ENCODE peak calls at places on chromosomes 4 and X, in seven cellular contexts. X is mucosa of descending colon; N is fibroblast of lung; B is activated CD8-positive, alpha-beta memory T cell treated with anti-CD3 and anti-CD28 coated beads, Interleukin-2, amount 50 U/mL, for 48 hours; U is pons; W is psoas muscle; F is HTR-8/SVneo. C is an unnamed sample.

GRCh38 chrX:111560801-111561200 is 49.4 kb downstream of the SERTM2 start:
- DNase-seq in X (no peak), N (no peak), B (no peak), U (no peak), W (no peak), F (no peak), C (no peak)

GRCh38 chr4:98658287-98659105 is at the start of gene TSPAN5:
- DNase-seq in X (peak), N (peak), B (peak), U (peak), W (peak), F (peak), C (peak)

GRCh38 chr4:124710911-124711310 is 1.6 kb downstream of the ANKRD50 start:
- DNase-seq in X (peak), N (peak), B (no peak), U (peak), W (peak), F (no peak), C (peak)

GRCh38 chrX:56726609-56727008 is 2.4 kb upstream of the NBDY start:
- DNase-seq in X (peak), N (peak), B (no peak), U (peak), W (no peak), F (no peak), C (peak)

GRCh38 chr4:74671074-74671698 is 123.1 kb downstream of the BTC start:
- DNase-seq in X (peak), N (peak), B (no peak), U (peak), W (no peak), F (peak), C (peak)

GRCh38 chr4:34636623-34637022 is 1607.7 kb downstream of the ARAP2 start:
- DNase-seq in X (no peak), N (no peak), B (no peak), U (no peak), W (no peak), F (no peak), C (no peak)

GRCh38 chr4:19486400-19486799 is 765.3 kb upstream of the SLIT2 start:
- DNase-seq in X (no peak), N (no peak), B (no peak), U (no peak), W (no peak), F (peak), C (no peak)

GRCh38 chr4:38180456-38180855 is 220.3 kb downstream of the PTTG2 start:
- DNase-seq in X (no peak), N (no peak), B (no peak), U (no peak), W (no peak), F (no peak), C (no peak)

GRCh38 chrX:16745659-16746058 is 26.2 kb downstream of the SYAP1 start:
- DNase-seq in X (no peak), N (no peak), B (no peak), U (no peak), W (no peak), F (no peak), C (no peak)

GRCh38 chr4:108171541-108172230 is 3.0 kb upstream of the LEF1 start:
- DNase-seq in X (no peak), N (peak), B (peak), U (no peak), W (no peak), F (no peak), C (no peak)

GRCh38 chr4:169234137-169234855 is 36.5 kb downstream of the SH3RF1 start:
- DNase-seq in X (no peak), N (peak), B (no peak), U (no peak), W (no peak), F (no peak), C (no peak)

GRCh38 chr4:7391637-7392437 is 42.9 kb downstream of the PSAPL1 start:
- DNase-seq in X (no peak), N (no peak), B (peak), U (no peak), W (no peak), F (no peak), C (no peak)

GRCh38 chr4:11218692-11219091 is 210.0 kb downstream of the HS3ST1 start:
- DNase-seq in X (no peak), N (no peak), B (no peak), U (no peak), W (no peak), F (no peak), C (no peak)

GRCh38 chr4:87213425-87213824 is 7.0 kb downstream of the KLHL8 start:
- DNase-seq in X (no peak), N (no peak), B (no peak), U (no peak), W (no peak), F (no peak), C (peak)

GRCh38 chr4:102774254-102774653 is 13.5 kb upstream of the MANBA start:
- DNase-seq in X (no peak), N (no peak), B (no peak), U (no peak), W (no peak), F (no peak), C (no peak)

GRCh38 chr4:84495448-84496221 is 3.5 kb downstream of the NKX6-1 start:
- DNase-seq in X (no peak), N (no peak), B (no peak), U (no peak), W (no peak), F (no peak), C (no peak)

GRCh38 chr4:26220704-26221103 is 100.1 kb upstream of the RBPJ start:
- DNase-seq in X (no peak), N (peak), B (no peak), U (no peak), W (no peak), F (peak), C (peak)

GRCh38 chr4:143302526-143302925 is 34.1 kb upstream of the GAB1 start:
- DNase-seq in X (no peak), N (peak), B (no peak), U (no peak), W (no peak), F (no peak), C (peak)

GRCh38 chr4:12852338-12853307 is 631.5 kb downstream of the RAB28 start:
- DNase-seq in X (peak), N (peak), B (no peak), U (peak), W (no peak), F (peak), C (peak)

GRCh38 chr4:53098681-53099121 is 236.6 kb downstream of the RASL11B start:
- DNase-seq in X (no peak), N (peak), B (no peak), U (no peak), W (no peak), F (no peak), C (peak)

GRCh38 chr4:164536829-164537228 is 217.1 kb upstream of the SMIM31 start:
- DNase-seq in X (no peak), N (peak), B (no peak), U (no peak), W (peak), F (peak), C (peak)

GRCh38 chr4:163166041-163166579 is 580 bp downstream of the NAF1 start:
- DNase-seq in X (peak), N (peak), B (peak), U (peak), W (peak), F (peak), C (peak)

GRCh38 chr4:1721003-1721665 is at the start of the genes TACC3 and TMEM129:
- DNase-seq in X (peak), N (peak), B (peak), U (peak), W (peak), F (peak), C (peak)

C was measured in fibroblast of pulmonary artery.